ENCODE peak calls at places on chromosome 12, in nine cellular contexts. D, M, Y, Z, N, X, V, P and Q are unnamed samples. For H3K27me3, the result is how much of the 10 kb centered on the place peaks cover.

GRCh38 chr12:6582196-6582595 is 14.1 kb upstream of the NOP2 start:
- DNase-seq in V (no peak), D (no peak), X (no peak), P (no peak), Y (no peak), Z (peak), M (no peak), N (no peak), Q (no peak)

GRCh38 chr12:104710940-104711725 is 247.0 kb downstream of the SLC41A2 start:
- DNase-seq in N (no peak), Y (no peak), Z (no peak), M (no peak), X (no peak), P (no peak), D (no peak), V (no peak), Q (peak)

GRCh38 chr12:107554941-107555340 is 130.7 kb upstream of the PWP1 start:
- DNase-seq in V (no peak), P (no peak), D (no peak), Z (no peak), X (no peak), N (no peak), M (no peak), Y (no peak), Q (no peak)

GRCh38 chr12:90790747-90791146 is 164.2 kb downstream of the CCER1 start:
- DNase-seq in X (no peak), N (no peak), Y (no peak), D (no peak), M (no peak), P (no peak), Z (no peak), V (no peak), Q (no peak)

GRCh38 chr12:57771271-57771872 is 533 bp downstream of the METTL1 start:
- DNase-seq in M (peak), X (peak), P (peak), N (peak), Y (peak), Z (peak), D (peak), V (peak), Q (peak)

GRCh38 chr12:47066278-47067048 is 13.0 kb upstream of the PCED1B start:
- DNase-seq in X (no peak), P (no peak), M (no peak), Z (no peak), D (peak), N (no peak), V (no peak), Y (peak), Q (no peak)

GRCh38 chr12:47725893-47726292 is 603 bp upstream of the ENDOU start:
- DNase-seq in Z (no peak), V (no peak), Y (no peak), X (peak), M (no peak), D (no peak), N (no peak), P (no peak), Q (no peak)

GRCh38 chr12:132700212-132700913 is 10.3 kb upstream of the PGAM5 start:
- DNase-seq in N (no peak), D (no peak), Z (no peak), V (no peak), Y (no peak), M (no peak), P (peak), X (no peak), Q (no peak)

GRCh38 chr12:49796606-49797451 is 31.4 kb downstream of the NCKAP5L start:
- DNase-seq in N (no peak), V (no peak), Z (no peak), X (peak), M (no peak), Y (no peak), D (no peak), P (no peak), Q (no peak)

GRCh38 chr12:66942741-66943465 is 264.0 kb upstream of the GRIP1 start:
- DNase-seq in X (no peak), M (no peak), Z (peak), Y (no peak), V (no peak), P (no peak), D (no peak), N (no peak), Q (no peak)

GRCh38 chr12:40058721-40059190 is 47.1 kb downstream of the SLC2A13 start:
- DNase-seq in D (no peak), M (peak), X (no peak), P (no peak), N (no peak), Z (no peak), Y (no peak), V (no peak), Q (peak)

GRCh38 chr12:22624573-22624907 is 431 bp upstream of the ETNK1 start:
- DNase-seq in V (no peak), D (no peak), P (no peak), M (no peak), X (no peak), Y (no peak), N (no peak), Z (no peak), Q (no peak)

GRCh38 chr12:9114946-9115345 is 773 bp downstream of the A2M start:
- DNase-seq in N (no peak), Y (no peak), M (no peak), X (no peak), P (no peak), D (no peak), V (no peak), Z (no peak), Q (peak)

GRCh38 chr12:9120487-9121184 is 4.9 kb upstream of the A2M start:
- DNase-seq in V (no peak), Y (no peak), D (no peak), Z (no peak), M (no peak), X (no peak), N (no peak), P (no peak), Q (no peak)

GRCh38 chr12:9115731-9116689 is at the start of gene A2M:
- DNase-seq in X (no peak), P (no peak), Y (no peak), Z (no peak), V (no peak), D (peak), M (peak), N (no peak), Q (no peak)

GRCh38 chr12:9122166-9122609 is 6.5 kb upstream of the A2M start:
- DNase-seq in N (no peak), P (no peak), V (no peak), X (no peak), Z (no peak), D (no peak), M (no peak), Y (no peak), Q (no peak)

DNA sequence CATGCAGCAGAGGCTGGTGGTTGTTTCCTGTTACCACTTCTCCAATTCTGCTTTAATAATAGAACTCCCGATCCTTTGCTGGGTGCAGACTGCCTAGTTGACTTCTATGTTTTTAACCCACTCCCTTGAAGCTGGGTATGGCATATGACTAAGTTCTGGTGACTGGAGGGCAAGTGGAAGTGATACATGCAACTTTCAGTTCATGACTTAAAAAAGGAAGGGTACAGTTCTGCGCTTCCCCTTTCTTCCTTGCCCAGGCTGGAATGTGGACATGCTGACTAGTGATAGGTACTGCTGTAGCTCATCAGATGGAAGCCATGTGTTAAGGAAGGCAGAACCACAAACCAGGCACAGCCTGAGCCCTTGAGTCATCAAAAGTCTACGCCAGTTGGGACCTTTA is 2.4 kb upstream of the A2M start:
- DNase-seq in Z (no peak), N (no peak), P (no peak), Y (no peak), D (peak), V (no peak), X (no peak), M (no peak), Q (peak)
- H3K27me3 ChIP-seq in Z (under half), N (under half), P (under half), Y (under half), D (under half), V (under half), X (under half), M (under half), Q (under half)

DNA sequence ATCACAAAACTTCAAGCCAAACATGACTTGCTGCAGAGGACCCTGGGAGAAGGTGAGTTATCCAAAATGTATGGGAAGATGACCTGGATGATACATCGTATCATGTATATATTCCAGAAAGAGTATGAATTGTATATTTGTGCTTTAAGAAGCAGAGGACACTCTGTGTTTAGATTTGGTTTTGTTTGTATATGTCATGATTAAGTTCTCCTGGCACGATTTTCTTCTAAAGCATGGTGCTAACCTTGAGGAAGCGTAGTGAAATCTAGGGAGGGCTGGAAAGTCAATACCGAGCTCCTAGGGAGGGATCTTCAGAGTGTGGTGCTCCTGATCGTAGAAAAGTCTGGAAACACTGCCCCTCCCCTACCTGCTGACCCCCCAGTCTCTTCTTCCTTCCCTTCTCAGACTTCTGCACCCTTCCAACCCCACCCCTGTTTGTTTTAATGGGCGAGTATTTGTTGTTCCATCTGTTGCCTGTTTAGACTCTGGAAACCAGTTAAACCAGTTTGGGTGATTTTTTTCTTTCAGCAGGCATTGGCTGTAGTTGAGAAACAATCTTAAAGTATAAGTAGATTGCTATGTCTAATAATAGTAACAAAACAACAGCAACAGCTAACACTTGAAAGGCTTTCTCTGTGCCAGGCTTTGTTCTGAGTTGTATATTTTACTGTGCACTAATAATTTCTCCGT is 141.6 kb downstream of the KICS2 start:
- DNase-seq in D (no peak), Y (peak), N (no peak), P (no peak), M (no peak), V (no peak), X (no peak), Z (peak), Q (peak)
- H3K27ac ChIP-seq in D (no peak), Y (peak), N (no peak), P (peak), M (no peak), V (peak), X (peak), Z (no peak), Q (no peak)

GRCh38 chr12:65121049-65121955 is at the start of gene WIF1:
- DNase-seq in Y (peak), M (peak), X (peak), Z (peak), D (no peak), P (peak), V (no peak), N (peak), Q (peak)
- TF ChIP-seq CTCF in Y (no peak), M (peak), X (peak), Z (peak), D (peak), P (no peak), V (peak), N (no peak), Q (peak)

DNA sequence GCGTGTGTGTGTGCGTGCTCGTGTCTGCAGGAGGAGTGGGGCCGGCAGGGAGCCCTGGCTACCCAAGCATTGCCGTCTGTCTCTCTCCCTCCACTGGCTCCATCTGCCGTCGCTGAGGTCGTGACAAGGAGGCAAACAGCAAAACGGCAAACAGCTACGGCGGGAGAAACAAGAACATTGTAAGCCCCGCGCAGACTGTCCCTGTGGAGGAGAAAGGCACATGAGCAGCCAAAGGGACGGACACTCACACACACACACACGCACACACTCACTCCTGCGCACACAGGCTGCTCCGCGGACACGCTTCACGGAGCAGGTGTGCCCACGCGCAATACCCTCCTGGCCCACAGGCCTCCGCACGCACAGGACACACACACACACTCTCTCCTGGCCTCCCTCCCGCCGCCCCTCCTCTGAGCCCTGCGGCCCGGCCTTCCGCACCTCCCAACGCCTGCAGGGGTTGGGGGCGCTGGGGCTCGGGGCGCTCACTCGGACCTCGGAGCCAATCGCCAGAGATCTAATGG is 905 bp downstream of the CISTR start:
- DNase-seq in M (peak), Z (peak), P (no peak), D (peak), Y (peak), X (no peak), N (peak), V (peak), Q (no peak)
- H3K27me3 ChIP-seq in M (under half), Z (half or more), P (half or more), D (under half), Y (under half), X (under half), N (half or more), V (half or more), Q (under half)